ENCODE peak calls at places on chromosomes 6 and 20, in ten cellular contexts. U is activated CD8-positive, alpha-beta memory T cell treated with anti-CD3 and anti-CD28 coated beads, Interleukin-2, amount 50 U/mL, for 48 hours; N is stimulated activated CD8-positive, alpha-beta memory T cell treated with anti-CD3 and anti-CD28 coated beads, Interleukin-15, amount 100 ng/mL, for 4 hours; G is choroid plexus epithelial cell; H is HFF-Myc; F is AG10803; E is Kasumi-1; L is GM12878; Y is testis; R is EL. C is an unnamed sample.

GRCh38 chr20:61815678-61816077 is 250.0 kb downstream of the TAF4 start:
- DNase-seq in L (no peak), R (no peak), E (no peak), H (no peak), U (no peak), N (no peak), F (no peak), G (no peak), Y (no peak), C (no peak)

GRCh38 chr6:37897321-37897720 is 77.8 kb downstream of the ZFAND3 start:
- DNase-seq in Y (no peak), L (no peak), R (peak), G (peak), N (no peak), H (no peak), E (no peak), F (no peak), U (no peak), C (peak)

GRCh38 chr6:53119349-53119748 is 29.3 kb downstream of the GCM1 start:
- DNase-seq in Y (no peak), G (no peak), E (no peak), H (no peak), U (no peak), L (no peak), F (peak), N (no peak), R (peak), C (no peak)

GRCh38 chr6:151765444-151765886 is 42.0 kb upstream of the ESR1 start:
- DNase-seq in R (peak), Y (peak), N (no peak), G (peak), E (peak), H (peak), F (peak), U (no peak), L (no peak), C (peak)

GRCh38 chr20:41334452-41335421 is 5.9 kb upstream of the LPIN3 start:
- DNase-seq in G (peak), H (no peak), F (peak), R (no peak), N (no peak), Y (no peak), U (no peak), E (no peak), L (no peak), C (no peak)

GRCh38 chr6:71383891-71384489 is 95.4 kb downstream of the OGFRL1 start:
- DNase-seq in R (peak), F (peak), Y (no peak), N (no peak), U (no peak), H (no peak), L (no peak), E (peak), G (peak), C (peak)

GRCh38 chr6:91634791-91635190 is 1047.9 kb upstream of the MAP3K7 start:
- DNase-seq in L (no peak), R (no peak), N (no peak), F (no peak), U (no peak), E (no peak), Y (no peak), G (no peak), H (no peak), C (no peak)

GRCh38 chr6:151679081-151679480 is 128.4 kb upstream of the ESR1 start:
- DNase-seq in F (peak), Y (no peak), G (peak), E (no peak), U (no peak), L (no peak), N (no peak), H (peak), R (peak), C (peak)

GRCh38 chr20:43909211-43909610 is 5.4 kb upstream of the TOX2 start:
- DNase-seq in L (no peak), E (no peak), H (no peak), G (no peak), Y (no peak), R (no peak), N (no peak), U (no peak), F (no peak), C (no peak)

GRCh38 chr20:8487715-8488114 is 355.6 kb downstream of the PLCB1 start:
- DNase-seq in R (no peak), L (no peak), Y (no peak), G (no peak), U (no peak), H (no peak), F (no peak), N (no peak), E (no peak), C (no peak)

GRCh38 chr6:139250296-139251274 is 41.2 kb downstream of the TXLNB start:
- DNase-seq in U (peak), E (peak), F (peak), H (peak), G (peak), R (peak), L (no peak), Y (peak), N (peak), C (peak)

C was measured in brain microvascular endothelial cell.